ENCODE peak calls at places on chromosomes 4 and X, in ten cellular contexts. F, W, E, G, C, Q, P, Z, U and D are unnamed samples.

GRCh38 chr4:146957252-146957651 is 11.6 kb upstream of the TTC29 start:
- DNase-seq in F (no peak), W (no peak), E (no peak), G (no peak), C (peak; percentile 85), Q (no peak), P (peak; percentile 78), Z (no peak), U (no peak), D (peak; percentile 81)

GRCh38 chr4:147645099-147645498 is 27.9 kb downstream of the TMEM184C start:
- DNase-seq in F (no peak), W (no peak), E (no peak), G (no peak), C (no peak), Q (no peak), P (no peak), Z (no peak), U (no peak), D (no peak)

GRCh38 chr4:26330186-26330787 is 9.5 kb downstream of the RBPJ start:
- DNase-seq in F (no peak), W (no peak), E (peak; percentile 44), G (peak; percentile 50), C (peak; percentile 73), Q (no peak), P (peak; percentile 75), Z (peak; percentile 53), U (no peak), D (no peak)

GRCh38 chrX:153732406-153732805 is 7.8 kb downstream of the ABCD1 start:
- DNase-seq in F (no peak), W (no peak), E (no peak), G (no peak), C (no peak), Q (no peak), P (peak; percentile 86), Z (no peak), U (peak; percentile 59), D (no peak)

GRCh38 chr4:10715696-10716095 is 31.1 kb upstream of the CLNK start:
- DNase-seq in F (no peak), W (no peak), E (no peak), G (no peak), C (no peak), Q (no peak), P (peak; percentile 20), Z (no peak), U (no peak), D (no peak)

GRCh38 chrX:153814591-153815315 is 15.6 kb downstream of the PDZD4 start:
- DNase-seq in F (no peak), W (no peak), E (no peak), G (no peak), C (peak; percentile 53), Q (no peak), P (no peak), Z (no peak), U (no peak), D (no peak)

GRCh38 chr4:165783626-165784025 is 89.4 kb upstream of the TLL1 start:
- DNase-seq in F (no peak), W (no peak), E (no peak), G (no peak), C (no peak), Q (no peak), P (no peak), Z (no peak), U (no peak), D (no peak)

GRCh38 chrX:133601116-133601515 is 185.8 kb upstream of the GPC4 start:
- DNase-seq in F (no peak), W (no peak), E (no peak), G (no peak), C (no peak), Q (no peak), P (no peak), Z (no peak), U (no peak), D (no peak)

GRCh38 chr4:86918539-86919072 is 16.2 kb upstream of the AFF1 start:
- DNase-seq in F (no peak), W (no peak), E (no peak), G (no peak), C (no peak), Q (no peak), P (no peak), Z (no peak), U (no peak), D (no peak)

GRCh38 chrX:16838202-16839066 is 31.7 kb downstream of the RBBP7 start:
- DNase-seq in F (no peak), W (no peak), E (no peak), G (no peak), C (no peak), Q (no peak), P (no peak), Z (no peak), U (no peak), D (peak; percentile 38)

GRCh38 chr4:92262371-92262770 is 41.4 kb upstream of the GRID2 start:
- DNase-seq in F (no peak), W (no peak), E (no peak), G (no peak), C (no peak), Q (no peak), P (no peak), Z (no peak), U (no peak), D (no peak)

GRCh38 chrX:110097920-110098319 is 95.0 kb downstream of the TMEM164 start:
- DNase-seq in F (no peak), W (no peak), E (no peak), G (no peak), C (no peak), Q (no peak), P (no peak), Z (no peak), U (no peak), D (no peak)

GRCh38 chr4:30719363-30720020 is 677 bp upstream of the PCDH7 start:
- DNase-seq in F (no peak), W (peak; percentile 54), E (peak; percentile 69), G (peak; percentile 25), C (peak; percentile 8), Q (no peak), P (peak; percentile 52), Z (peak; percentile 18), U (no peak), D (no peak)

GRCh38 chrX:118355225-118355920 is 9.5 kb downstream of the WDR44 start:
- DNase-seq in F (no peak), W (no peak), E (no peak), G (no peak), C (no peak), Q (no peak), P (peak; percentile 25), Z (no peak), U (no peak), D (no peak)

GRCh38 chr4:40592034-40592433 is 37.6 kb downstream of the RBM47 start:
- DNase-seq in F (no peak), W (no peak), E (no peak), G (no peak), C (no peak), Q (no peak), P (no peak), Z (no peak), U (no peak), D (no peak)

GRCh38 chr4:158169931-158170690 is 2.7 kb downstream of the GASK1B start:
- DNase-seq in F (no peak), W (no peak), E (no peak), G (no peak), C (peak; percentile 71), Q (no peak), P (no peak), Z (no peak), U (no peak), D (no peak)

GRCh38 chr4:119046263-119046662 is 89.4 kb upstream of the MYOZ2 start:
- DNase-seq in F (no peak), W (no peak), E (no peak), G (no peak), C (no peak), Q (no peak), P (no peak), Z (no peak), U (no peak), D (no peak)

GRCh38 chrX:100687546-100687945 is 43.5 kb downstream of the SRPX2 start:
- DNase-seq in F (no peak), W (no peak), E (no peak), G (no peak), C (peak; percentile 76), Q (no peak), P (no peak), Z (peak; percentile 26), U (no peak), D (no peak)

GRCh38 chrX:47384502-47384901 is 14.1 kb downstream of the ZNF157 start:
- DNase-seq in F (peak; percentile 85), W (peak; percentile 54), E (peak; percentile 64), G (peak; percentile 63), C (peak; percentile 76), Q (no peak), P (peak; percentile 85), Z (peak; percentile 46), U (peak; percentile 2), D (no peak)

GRCh38 chr4:16187455-16187854 is 38.8 kb downstream of the TAPT1 start:
- DNase-seq in F (no peak), W (no peak), E (no peak), G (no peak), C (no peak), Q (no peak), P (no peak), Z (no peak), U (no peak), D (no peak)

GRCh38 chrX:119236599-119237525 is 777 bp downstream of the PGRMC1 start:
- DNase-seq in F (peak; percentile 65), W (no peak), E (peak; percentile 18), G (peak; percentile 17), C (peak; percentile 43), Q (no peak), P (peak; percentile 48), Z (peak; percentile 19), U (no peak), D (no peak)

GRCh38 chrX:24025741-24026402 is 1.1 kb downstream of the KLHL15 start:
- DNase-seq in F (no peak), W (no peak), E (peak; percentile 5), G (peak; percentile 28), C (peak; percentile 62), Q (no peak), P (peak; percentile 17), Z (no peak), U (no peak), D (no peak)

GRCh38 chr4:6047130-6047673 is 29.0 kb upstream of the C4orf50 start:
- DNase-seq in F (no peak), W (no peak), E (no peak), G (no peak), C (no peak), Q (no peak), P (peak; percentile 19), Z (no peak), U (no peak), D (no peak)

GRCh38 chrX:2974946-2975345 is 31.4 kb upstream of the ARSH start:
- DNase-seq in F (no peak), W (no peak), E (no peak), G (no peak), C (no peak), Q (no peak), P (no peak), Z (no peak), U (no peak), D (no peak)

GRCh38 chr4:181952478-181952877 is 290.7 kb upstream of the TENM3 start:
- DNase-seq in F (no peak), W (no peak), E (peak; percentile 54), G (no peak), C (no peak), Q (no peak), P (peak; percentile 31), Z (no peak), U (no peak), D (no peak)

GRCh38 chr4:150216725-150217124 is 138.5 kb downstream of the DCLK2 start:
- DNase-seq in F (no peak), W (peak; percentile 73), E (no peak), G (no peak), C (no peak), Q (no peak), P (no peak), Z (no peak), U (no peak), D (no peak)

GRCh38 chr4:55722132-55722531 is 86.0 kb upstream of the NMU start:
- DNase-seq in F (no peak), W (no peak), E (no peak), G (peak; percentile 50), C (no peak), Q (no peak), P (no peak), Z (no peak), U (no peak), D (no peak)

GRCh38 chr4:144295286-144295995 is 154.9 kb upstream of the GYPA start:
- DNase-seq in F (no peak), W (no peak), E (no peak), G (no peak), C (no peak), Q (no peak), P (no peak), Z (no peak), U (no peak), D (peak; percentile 89)